ENCODE peak calls at places on chromosomes 5 and 9, in five cellular contexts. W is astrocyte, C is endothelial cell of umbilical vein, T is mammary epithelial cell, A is HepG2. B is an unnamed sample.

GRCh38 chr9:84702469-84702868 is 32.9 kb downstream of the NTRK2 start:
- DNase-seq in W (no peak), C (no peak), T (no peak), A (no peak), B (no peak)

GRCh38 chr5:163269624-163270023 is 167.8 kb upstream of the CCNG1 start:
- DNase-seq in W (peak), C (no peak), T (no peak), A (no peak), B (peak)

GRCh38 chr9:105117111-105117682 is 127.3 kb upstream of the SLC44A1 start:
- DNase-seq in W (no peak), C (no peak), T (no peak), A (no peak), B (no peak)

GRCh38 chr9:79572032-79572890 is 496 bp downstream of the TLE4 start:
- DNase-seq in W (no peak), C (peak), T (peak), A (no peak), B (peak)

GRCh38 chr9:27053369-27054057 is 48.0 kb upstream of the LRRC19 start:
- DNase-seq in W (peak), C (peak), T (no peak), A (no peak), B (peak)

GRCh38 chr5:158164648-158165047 is 305.7 kb upstream of the CLINT1 start:
- DNase-seq in W (no peak), C (peak), T (no peak), A (no peak), B (no peak)

GRCh38 chr5:177089146-177089545 is 2.4 kb downstream of the FGFR4 start:
- DNase-seq in W (no peak), C (no peak), T (no peak), A (no peak), B (peak)

GRCh38 chr5:38835887-38836286 is 9.9 kb upstream of the OSMR start:
- DNase-seq in W (peak), C (peak), T (no peak), A (no peak), B (peak)

GRCh38 chr5:144308211-144308610 is 137.5 kb downstream of the KCTD16 start:
- DNase-seq in W (no peak), C (no peak), T (no peak), A (no peak), B (no peak)

GRCh38 chr5:165029471-165029870 is 1524.1 kb downstream of the MAT2B start:
- DNase-seq in W (peak), C (no peak), T (no peak), A (peak), B (peak)

GRCh38 chr9:69174645-69175487 is 789 bp downstream of the TJP2 start:
- DNase-seq in W (peak), C (peak), T (peak), A (peak), B (peak)

GRCh38 chr5:141825836-141826560 is 52.2 kb downstream of the PCDH1 start:
- DNase-seq in W (no peak), C (no peak), T (no peak), A (no peak), B (peak)

GRCh38 chr5:160312960-160313734 is 783 bp upstream of the CCNJL start:
- DNase-seq in W (no peak), C (no peak), T (peak), A (no peak), B (no peak)

GRCh38 chr9:110579763-110580255 is 268 bp upstream of the SVEP1 start:
- DNase-seq in W (peak), C (no peak), T (peak), A (no peak), B (peak)

GRCh38 chr9:133332381-133332730 is 3.6 kb downstream of the SURF6 start:
- DNase-seq in W (no peak), C (no peak), T (no peak), A (no peak), B (no peak)
- TF ChIP-seq EZH2 in W (no peak), C (no peak), T (no peak), A (no peak), B (no peak)

GRCh38 chr9:127856094-127856740 is 1.8 kb upstream of the ENG start:
- DNase-seq in W (no peak), C (no peak), T (no peak), A (no peak), B (no peak)

GRCh38 chr9:127854169-127854833 is at the start of gene ENG:
- DNase-seq in W (no peak), C (peak), T (peak), A (no peak), B (peak)

GRCh38 chr9:127852829-127853228 is 1.6 kb downstream of the ENG start:
- DNase-seq in W (no peak), C (no peak), T (no peak), A (no peak), B (no peak)

GRCh38 chr9:127855522-127855921 is 1.1 kb upstream of the ENG start:
- DNase-seq in W (no peak), C (no peak), T (no peak), A (no peak), B (no peak)

DNA sequence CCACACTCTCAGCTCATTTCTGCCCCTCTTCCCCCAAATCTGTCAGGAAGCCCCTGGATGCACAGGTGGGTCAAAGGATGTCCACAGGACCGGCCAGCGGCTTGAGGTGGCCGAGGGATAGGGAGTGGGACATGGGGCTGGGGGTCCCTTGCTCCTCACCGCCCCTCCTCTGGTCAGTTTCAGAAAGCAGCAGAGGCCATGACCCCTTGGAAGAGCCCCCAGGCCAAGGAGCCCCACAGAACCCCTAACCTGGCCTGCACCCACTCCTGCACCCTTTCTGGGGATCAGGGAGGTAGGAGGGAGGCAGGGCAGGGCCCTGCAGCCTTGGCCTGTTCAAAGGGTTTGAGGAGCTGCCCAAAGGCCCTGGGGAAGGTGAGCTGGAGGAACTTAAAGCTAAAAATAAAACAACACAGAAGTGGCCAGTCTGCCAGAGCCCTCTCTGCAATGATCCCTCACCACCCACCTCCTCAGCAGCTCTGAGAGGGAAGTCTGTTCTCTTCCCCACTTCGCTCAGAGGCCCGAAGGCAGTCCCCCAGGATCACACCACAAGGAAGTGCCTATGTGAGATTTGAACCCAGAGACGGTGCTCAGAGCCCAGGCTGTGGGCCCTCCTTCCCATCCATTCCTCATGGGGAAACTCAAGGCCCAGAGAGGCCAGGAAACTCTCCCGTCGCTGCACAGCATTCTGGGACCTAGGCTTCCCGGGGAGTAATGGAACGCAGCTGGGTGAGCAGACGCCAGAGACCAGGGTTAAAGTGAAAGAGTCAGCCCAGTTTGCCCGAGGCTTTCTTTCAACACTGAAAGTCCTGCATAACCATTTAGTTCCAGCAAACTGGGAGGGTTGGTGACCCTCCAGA is 918 bp downstream of the ENG start:
- DNase-seq in W (no peak), C (peak), T (peak), A (no peak), B (no peak)
- H3K4me3 ChIP-seq in W (peak), C (peak), T (peak), A (no peak), B (peak)

GRCh38 chr5:156326718-156327259 is at the start of gene SGCD:
- DNase-seq in W (peak), C (peak), T (no peak), A (no peak), B (peak)
- TF ChIP-seq CTCF in W (no peak), C (no peak), T (no peak), A (no peak), B (no peak)

DNA sequence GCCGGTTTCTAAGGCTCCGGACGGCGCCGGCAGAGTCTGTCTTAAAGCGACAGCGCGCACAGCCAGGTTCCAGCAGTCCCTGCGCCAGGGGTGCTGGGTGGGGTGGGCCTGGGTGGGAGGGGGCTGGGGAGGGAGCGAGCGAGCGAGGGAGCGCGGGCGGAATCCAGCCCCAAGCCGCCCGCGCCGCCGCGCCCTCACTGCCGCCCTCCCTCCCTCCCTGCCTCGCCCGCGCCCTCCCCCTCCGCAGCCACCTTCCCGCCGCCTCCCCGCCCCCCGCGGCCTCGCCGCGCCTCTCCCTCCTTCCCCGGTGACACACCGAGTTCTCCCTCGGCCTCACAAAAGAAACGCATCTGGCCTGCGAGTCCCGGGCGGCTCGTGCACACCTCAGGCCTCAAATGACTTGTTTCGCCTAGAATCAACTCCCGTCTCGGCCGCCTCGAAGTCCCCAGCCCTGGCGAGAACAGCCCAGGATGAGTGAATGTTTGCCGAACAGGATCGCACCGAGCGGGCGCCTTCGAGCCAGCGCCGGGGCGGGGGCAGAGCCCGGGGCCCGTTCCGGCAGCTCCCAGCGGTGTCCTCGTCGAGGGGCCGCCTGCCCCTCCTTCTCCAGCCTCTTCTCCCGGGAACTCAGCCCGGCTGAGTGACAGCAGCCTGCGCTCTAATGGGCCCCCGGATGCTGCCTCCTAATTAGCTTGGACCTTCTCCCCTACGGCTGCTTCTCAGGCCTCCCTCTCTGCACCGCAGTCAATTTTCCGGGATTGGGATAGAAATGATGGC is at the start of gene PITX1:
- DNase-seq in W (no peak), C (no peak), T (peak), A (peak), B (peak)
- TF ChIP-seq EZH2 in W (peak), C (no peak), T (no peak), A (no peak), B (peak)

GRCh38 chr5:108638021-108638420 is 109.7 kb upstream of the FER start:
- DNase-seq in W (no peak), C (no peak), T (no peak), A (no peak), B (no peak)

GRCh38 chr5:108636135-108636888 is 111.4 kb upstream of the FER start:
- DNase-seq in W (no peak), C (no peak), T (no peak), A (no peak), B (no peak)

GRCh38 chr5:108637110-108637509 is 110.6 kb upstream of the FER start:
- DNase-seq in W (no peak), C (no peak), T (peak), A (no peak), B (peak)

GRCh38 chr5:108634251-108634950 is 113.3 kb upstream of the FER start:
- DNase-seq in W (peak), C (no peak), T (no peak), A (no peak), B (no peak)

GRCh38 chr5:108634951-108635288 is 112.8 kb upstream of the FER start:
- DNase-seq in W (no peak), C (no peak), T (no peak), A (no peak), B (no peak)
- H3K4me3 ChIP-seq in W (no peak), C (no peak), T (no peak), A (no peak), B (no peak)

GRCh38 chr5:172806897-172807672 is 27.0 kb upstream of the ERGIC1 start:
- DNase-seq in W (peak), C (peak), T (peak), A (peak), B (peak)
- TF ChIP-seq CTCF in W (no peak), C (no peak), T (no peak), A (no peak), B (no peak)

DNA sequence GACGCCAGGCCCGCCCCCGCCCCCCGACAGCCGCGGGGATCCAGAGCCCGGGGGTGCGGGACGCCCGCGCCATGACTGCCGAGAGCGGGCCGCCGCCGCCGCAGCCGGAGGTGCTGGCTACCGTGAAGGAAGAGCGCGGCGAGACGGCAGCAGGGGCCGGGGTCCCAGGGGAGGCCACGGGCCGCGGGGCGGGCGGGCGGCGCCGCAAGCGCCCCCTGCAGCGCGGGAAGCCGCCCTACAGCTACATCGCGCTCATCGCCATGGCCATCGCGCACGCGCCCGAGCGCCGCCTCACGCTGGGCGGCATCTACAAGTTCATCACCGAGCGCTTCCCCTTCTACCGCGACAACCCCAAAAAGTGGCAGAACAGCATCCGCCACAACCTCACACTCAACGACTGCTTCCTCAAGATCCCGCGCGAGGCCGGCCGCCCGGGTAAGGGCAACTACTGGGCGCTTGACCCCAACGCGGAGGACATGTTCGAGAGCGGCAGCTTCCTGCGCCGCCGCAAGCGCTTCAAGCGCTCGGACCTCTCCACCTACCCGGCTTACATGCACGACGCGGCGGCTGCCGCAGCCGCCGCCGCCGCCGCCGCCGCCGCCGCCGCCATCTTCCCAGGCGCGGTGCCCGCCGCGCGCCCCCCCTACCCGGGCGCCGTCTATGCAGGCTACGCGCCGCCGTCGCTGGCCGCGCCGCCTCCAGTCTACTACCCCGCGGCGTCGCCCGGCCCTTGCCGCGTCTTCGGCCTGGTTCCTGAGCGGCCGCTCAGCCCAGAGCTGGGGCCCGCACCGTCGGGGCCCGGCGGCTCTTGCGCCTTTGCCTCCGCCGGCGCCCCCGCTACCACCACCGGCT is 1.0 kb downstream of the FOXE1 start:
- DNase-seq in W (no peak), C (no peak), T (peak), A (no peak), B (peak)
- TF ChIP-seq EZH2 in W (peak), C (peak), T (peak), A (no peak), B (peak)

GRCh38 chr9:98707158-98708102 is 1.3 kb downstream of the GABBR2 start:
- DNase-seq in W (peak), C (peak), T (peak), A (peak), B (peak)
- H3K4me3 ChIP-seq in W (peak), C (peak), T (no peak), A (no peak), B (no peak)

DNA sequence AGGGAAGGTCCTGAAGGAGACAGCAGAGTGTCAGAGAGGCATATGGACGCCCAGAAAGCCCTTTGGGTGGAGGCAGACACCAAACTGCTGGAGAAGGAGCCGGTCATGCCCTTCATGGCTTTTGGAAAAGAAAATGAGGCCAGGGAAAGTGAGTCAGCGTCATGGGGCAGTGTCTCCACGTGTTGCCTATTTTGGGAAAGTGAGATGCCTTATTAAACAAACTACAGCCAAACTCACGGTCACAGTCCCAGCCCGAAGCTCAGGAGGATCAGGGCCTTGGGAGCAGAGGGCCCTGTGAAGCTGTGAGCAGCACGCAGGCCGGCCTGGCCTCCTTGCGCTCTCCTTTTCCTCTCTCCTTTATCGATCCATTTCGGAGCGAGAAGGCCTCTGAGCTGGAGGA is 25.0 kb downstream of the RGS3 start:
- DNase-seq in W (no peak), C (no peak), T (no peak), A (no peak), B (peak)
- TF ChIP-seq CTCF in W (no peak), C (no peak), T (no peak), A (no peak), B (no peak)

DNA sequence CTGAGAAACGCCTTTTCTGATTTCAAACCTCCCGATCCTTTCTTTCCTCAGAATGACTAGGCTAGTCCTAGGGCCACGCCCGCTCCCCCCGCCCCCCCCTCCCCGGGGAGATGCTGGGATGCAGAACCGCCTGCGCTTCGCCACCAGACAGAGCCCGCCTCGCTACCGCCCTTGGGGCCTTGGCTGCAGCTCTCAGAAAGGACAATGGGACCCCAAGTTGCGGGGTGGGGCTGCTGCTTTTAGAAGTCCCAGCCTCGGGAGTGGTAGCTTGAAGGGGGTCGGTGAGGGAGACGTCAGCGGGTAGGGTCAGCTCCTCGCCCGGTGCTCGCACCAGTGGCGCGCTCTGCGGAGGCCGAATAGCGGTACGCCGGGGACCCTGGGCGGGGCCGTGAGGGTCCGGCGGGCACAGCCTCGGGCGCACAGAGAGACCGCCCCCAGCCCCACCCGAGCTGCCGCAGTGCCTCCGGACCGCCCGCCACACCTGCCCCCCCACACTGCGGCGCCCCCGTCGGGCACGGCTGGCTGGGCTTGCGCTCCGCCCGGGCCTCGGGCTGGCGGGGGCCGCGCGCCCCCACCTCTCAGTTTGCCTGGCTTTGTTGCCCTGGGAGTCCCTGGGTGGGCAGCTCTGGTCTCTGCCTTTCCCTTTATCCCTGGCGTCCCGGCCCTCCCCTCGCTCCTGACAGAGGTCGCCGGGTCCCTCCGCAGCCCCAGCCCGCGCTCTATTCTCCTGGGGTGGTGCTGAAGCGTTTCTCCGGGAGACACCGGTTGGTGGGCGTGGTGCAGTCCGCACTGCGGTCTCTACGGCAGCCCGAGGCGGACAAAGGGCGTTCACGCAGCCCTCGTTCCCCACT is 1.1 kb downstream of the MAP1B start:
- DNase-seq in W (peak), C (peak), T (peak), A (peak), B (peak)
- TF ChIP-seq EZH2 in W (no peak), C (no peak), T (no peak), A (no peak), B (no peak)

B was measured in fibroblast of lung.